ENCODE peak calls at places on chromosomes 13 and 19, in five cellular contexts. H is HCT116, Q is breast epithelium, R is OCI-LY7, I is endothelial cell of umbilical vein. P is an unnamed sample.

GRCh38 chr19:6065685-6066365 is 44.5 kb downstream of the RFX2 start:
- DNase-seq in R (no peak), H (no peak), Q (peak; percentile 51), I (peak; percentile 96), P (no peak)

GRCh38 chr13:33040116-33040515 is 23.9 kb downstream of the KL start:
- DNase-seq in I (no peak), Q (no peak), R (no peak), H (no peak), P (no peak)

GRCh38 chr19:29255006-29255405 is 42.1 kb upstream of the UQCRFS1 start:
- DNase-seq in R (no peak), H (no peak), I (no peak), Q (no peak), P (no peak)

GRCh38 chr13:44738463-44738862 is 162.3 kb upstream of the TSC22D1 start:
- DNase-seq in R (no peak), Q (no peak), I (no peak), H (no peak), P (no peak)

GRCh38 chr13:98279473-98280175 is 102.6 kb upstream of the RNF113B start:
- DNase-seq in H (no peak), R (peak; percentile 46), I (peak; percentile 12), Q (no peak), P (no peak)

GRCh38 chr13:26575244-26575643 is 17.8 kb downstream of the WASF3 start:
- DNase-seq in H (no peak), I (no peak), R (no peak), Q (no peak), P (no peak)

GRCh38 chr13:51523082-51523518 is 61.2 kb upstream of the WDFY2 start:
- DNase-seq in I (no peak), R (no peak), Q (peak; percentile 58), H (no peak), P (no peak)

GRCh38 chr13:51093574-51093973 is 17.5 kb downstream of the C13orf42 start:
- DNase-seq in H (no peak), I (no peak), Q (no peak), R (no peak), P (no peak)

GRCh38 chr13:25372275-25373081 is 704 bp downstream of the ATP8A2 start:
- DNase-seq in R (no peak), I (no peak), Q (no peak), H (no peak), P (peak; percentile 54)

GRCh38 chr13:42075517-42075916 is 27.1 kb downstream of the DGKH start:
- DNase-seq in Q (no peak), R (no peak), H (no peak), I (no peak), P (no peak)

GRCh38 chr19:47274071-47274890 is at the start of gene INAFM1:
- DNase-seq in H (peak; percentile 89), R (peak; percentile 93), I (peak; percentile 90), Q (peak; percentile 99), P (peak; percentile 96)

GRCh38 chr19:30799854-30800755 is 427.9 kb downstream of the ZNF536 start:
- DNase-seq in Q (no peak), I (no peak), H (no peak), R (no peak), P (peak; percentile 72)

GRCh38 chr13:98525452-98525851 is 51.5 kb downstream of the STK24 start:
- DNase-seq in Q (no peak), H (no peak), I (no peak), R (no peak), P (no peak)

GRCh38 chr13:51230473-51231105 is 8.4 kb downstream of the FAM124A start:
- DNase-seq in Q (no peak), H (no peak), R (no peak), I (peak; percentile 87), P (peak; percentile 7)

GRCh38 chr13:95536629-95537241 is 15.8 kb upstream of the CLDN10 start:
- DNase-seq in R (peak; percentile 27), Q (no peak), I (peak; percentile 62), H (peak; percentile 15), P (no peak)

GRCh38 chr13:91630916-91631315 is 232.5 kb downstream of the GPC5 start:
- DNase-seq in H (no peak), Q (no peak), R (no peak), I (no peak), P (no peak)

GRCh38 chr13:59094149-59094548 is 1069.6 kb downstream of the DIAPH3 start:
- DNase-seq in I (peak; percentile 61), H (no peak), R (no peak), Q (no peak), P (no peak)

GRCh38 chr13:51928231-51928630 is 66.5 kb downstream of the CCDC70 start:
- DNase-seq in I (no peak), H (no peak), Q (no peak), R (no peak), P (peak; percentile 31)

DNA sequence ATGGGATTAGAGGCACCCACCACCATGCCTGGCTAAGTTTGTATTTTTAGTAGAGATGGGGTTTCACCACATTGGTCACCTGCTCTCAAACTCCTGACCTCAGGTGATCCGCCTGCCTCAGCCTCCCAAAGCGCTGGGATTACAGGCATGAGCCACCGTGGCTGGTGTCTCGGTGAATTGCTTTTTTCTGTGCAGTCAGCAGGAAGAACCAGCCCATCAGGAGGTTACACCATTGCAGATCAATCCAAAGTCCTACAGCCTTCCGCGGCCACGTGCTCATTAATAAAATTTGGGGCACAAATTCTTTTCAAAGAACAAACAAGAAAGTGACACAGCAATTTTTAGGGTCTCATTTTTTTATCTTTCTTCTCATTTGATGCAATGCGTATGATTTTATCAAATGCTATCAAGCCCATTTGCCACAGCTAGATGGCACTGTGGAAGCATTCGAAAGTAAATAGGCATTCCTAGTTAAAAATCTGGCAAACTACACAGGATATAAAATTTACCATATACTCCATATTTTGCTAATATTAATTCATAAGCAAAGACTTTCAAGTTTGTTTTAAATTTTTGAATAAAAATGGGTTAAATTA is 54.4 kb upstream of the ZNF835 start:
- DNase-seq in I (no peak), R (peak; percentile 4), Q (no peak), H (no peak), P (no peak)
- H3K9me3 ChIP-seq in I (peaks cover 6% of the 10 kb centered on the region), R (no peaks in the 10 kb centered on the region), Q (peaks cover 6% of the 10 kb centered on the region), H (peaks cover 18% of the 10 kb centered on the region), P (no peaks in the 10 kb centered on the region)

GRCh38 chr13:111912991-111913781 is 153.8 kb upstream of the SOX1 start:
- DNase-seq in Q (no peak), R (no peak), H (no peak), I (no peak), P (peak; percentile 7)

GRCh38 chr13:111916201-111916600 is 150.7 kb upstream of the SOX1 start:
- DNase-seq in I (no peak), Q (no peak), H (no peak), R (no peak), P (no peak)

GRCh38 chr13:111915104-111915551 is 151.8 kb upstream of the SOX1 start:
- DNase-seq in R (no peak), H (no peak), Q (no peak), I (no peak), P (no peak)

GRCh38 chr13:111913790-111914189 is 153.2 kb upstream of the SOX1 start:
- DNase-seq in I (no peak), R (no peak), Q (no peak), H (no peak), P (peak; percentile 0)

DNA sequence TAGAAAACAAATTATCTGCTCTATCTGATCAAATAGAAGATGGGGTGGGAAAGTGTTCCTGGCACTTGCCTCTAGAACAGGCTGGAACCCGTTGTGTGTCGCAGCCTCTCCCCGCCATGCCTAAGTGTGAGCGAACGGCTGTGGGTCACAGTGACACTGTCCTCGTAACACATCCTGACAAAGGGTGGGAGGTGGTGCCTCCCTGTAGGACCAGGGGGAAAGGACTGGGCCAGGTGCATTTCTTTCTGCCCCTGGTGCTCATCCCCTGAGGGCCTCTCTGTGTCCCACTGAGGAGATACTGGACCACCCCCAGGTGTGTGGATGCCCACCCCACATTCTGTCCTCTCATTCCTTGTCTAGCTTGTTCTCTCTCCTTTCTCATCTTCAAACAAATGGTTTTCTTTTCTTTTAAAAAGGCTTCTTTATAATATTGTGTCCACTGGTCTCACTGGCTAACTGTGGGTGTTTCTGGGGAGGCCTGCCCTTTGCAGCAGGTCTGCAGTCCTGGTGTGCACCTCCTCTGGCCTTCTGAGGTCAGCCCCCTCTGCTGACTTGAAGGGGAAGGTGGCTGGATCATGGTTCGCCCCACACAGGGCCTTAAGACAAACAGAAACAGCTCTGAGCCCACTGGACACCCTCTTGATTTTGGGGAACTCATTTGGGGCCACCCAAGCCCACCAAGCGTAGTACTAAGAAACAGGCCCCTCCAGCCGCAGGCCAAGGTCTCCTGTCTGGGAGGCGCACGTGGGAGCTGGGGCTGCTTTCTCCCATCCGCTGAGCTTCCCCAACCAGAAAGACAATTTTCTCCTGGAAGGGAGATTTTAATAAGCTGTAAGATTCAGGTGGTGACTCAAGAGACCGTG is 152.5 kb upstream of the SOX1 start:
- DNase-seq in H (no peak), R (no peak), I (no peak), Q (no peak), P (peak; percentile 1)
- H3K9me3 ChIP-seq in H (no peaks in the 10 kb centered on the region), R (no peaks in the 10 kb centered on the region), I (peaks cover 12% of the 10 kb centered on the region), Q (no peaks in the 10 kb centered on the region), P (peaks cover 5% of the 10 kb centered on the region)

DNA sequence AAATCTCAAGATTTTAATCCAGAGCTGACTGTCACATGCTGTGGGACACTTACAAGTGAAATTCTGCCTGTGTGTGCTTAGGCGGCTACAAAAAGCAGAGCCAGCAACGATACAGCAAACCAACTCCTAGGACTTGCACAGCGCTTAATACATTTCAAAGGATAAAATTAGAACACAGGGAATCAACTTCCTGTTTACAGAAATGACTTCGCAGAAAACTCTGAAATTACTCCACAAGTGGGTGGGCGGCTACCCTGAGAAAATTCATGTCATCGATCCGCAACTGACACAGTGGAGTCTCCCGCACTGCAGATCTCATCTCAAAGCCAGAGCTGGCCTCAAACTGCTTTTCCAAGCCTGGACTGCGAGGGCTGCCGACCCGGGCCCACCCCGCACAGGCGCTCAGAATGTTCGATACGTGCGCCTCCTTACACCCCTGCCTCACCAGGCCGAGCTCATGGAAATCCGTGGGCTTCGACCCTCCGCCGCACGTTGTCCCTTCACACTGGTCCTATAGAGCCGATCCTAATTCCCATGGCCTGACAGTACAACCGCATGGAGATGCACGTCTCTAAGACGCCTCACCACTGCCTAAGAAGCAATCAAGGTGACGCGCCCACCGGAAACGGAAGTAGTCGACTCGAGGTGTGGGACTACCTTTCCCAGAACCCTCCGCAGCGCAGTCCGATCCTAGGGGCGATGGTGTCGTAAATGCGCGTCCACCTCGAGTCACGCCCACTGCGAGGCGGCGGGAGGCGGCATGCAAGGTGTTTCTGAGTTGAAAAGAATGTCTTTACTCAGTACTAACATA is at the start of gene ZNF229:
- DNase-seq in Q (peak; percentile 87), I (peak; percentile 90), H (no peak), R (no peak), P (peak; percentile 94)
- H3K9me3 ChIP-seq in Q (peaks cover 62% of the 10 kb centered on the region), I (no peaks in the 10 kb centered on the region), H (no peaks in the 10 kb centered on the region), R (peaks cover 5% of the 10 kb centered on the region), P (peaks cover 39% of the 10 kb centered on the region)

GRCh38 chr13:87208636-87209035 is 462.5 kb upstream of the SLITRK5 start:
- DNase-seq in I (no peak), R (no peak), H (no peak), Q (no peak), P (no peak)
- H3K9me3 ChIP-seq in I (peaks cover 3% of the 10 kb centered on the region), R (no peaks in the 10 kb centered on the region), H (no peaks in the 10 kb centered on the region), Q (no peaks in the 10 kb centered on the region), P (no peaks in the 10 kb centered on the region)

P was measured in WERI-Rb-1.